ENCODE peak calls at places on chromosomes 6 and 20, in eight cellular contexts. V, K, U, H, R, I, G and F are unnamed samples. For H3K4me1, the result is how much of the 10 kb centered on the place peaks cover.

GRCh38 chr6:107114872-107115694 is at the start of gene BEND3:
- DNase-seq in H (peak), U (peak), R (peak), G (peak), V (peak), I (peak), K (peak), F (no peak)

GRCh38 chr20:45104786-45105185 is 3.9 kb upstream of the KCNS1 start:
- DNase-seq in K (no peak), I (no peak), R (peak), V (no peak), U (no peak), G (no peak), H (peak), F (no peak)

GRCh38 chr6:80338201-80338836 is 231.8 kb downstream of the BCKDHB start:
- DNase-seq in K (peak), U (peak), R (no peak), V (peak), H (peak), I (peak), G (peak), F (peak)

GRCh38 chr6:52098649-52099184 is 11.3 kb upstream of the PKHD1 start:
- DNase-seq in H (no peak), R (peak), U (no peak), I (no peak), G (no peak), V (no peak), K (no peak), F (no peak)

GRCh38 chr6:157637941-157638340 is 185.1 kb upstream of the SNX9 start:
- DNase-seq in V (no peak), H (no peak), U (no peak), I (no peak), R (no peak), G (no peak), K (no peak), F (no peak)

GRCh38 chr20:10263385-10264165 is 44.9 kb downstream of the SNAP25 start:
- DNase-seq in G (no peak), K (no peak), H (no peak), R (no peak), I (no peak), U (no peak), V (no peak), F (no peak)

GRCh38 chr20:10689385-10689784 is 15.6 kb upstream of the JAG1 start:
- DNase-seq in R (no peak), K (no peak), G (peak), I (no peak), H (no peak), V (no peak), U (no peak), F (no peak)

GRCh38 chr6:18101271-18101670 is 21.2 kb downstream of the NHLRC1 start:
- DNase-seq in H (peak), I (no peak), U (no peak), G (no peak), K (no peak), V (no peak), R (peak), F (no peak)

GRCh38 chr20:23920408-23920780 is 40.8 kb upstream of the CST5 start:
- DNase-seq in H (no peak), I (no peak), R (no peak), U (no peak), K (no peak), V (no peak), G (no peak), F (no peak)

GRCh38 chr6:154169193-154169847 is 130.3 kb downstream of the OPRM1 start:
- DNase-seq in R (no peak), G (no peak), I (no peak), H (peak), K (no peak), V (no peak), U (no peak), F (no peak)

GRCh38 chr20:38109025-38109541 is 56.0 kb downstream of the TGM2 start:
- DNase-seq in U (peak), R (peak), H (no peak), G (peak), V (peak), I (peak), K (no peak), F (no peak)
- H3K27ac ChIP-seq in U (no peak), R (peak), H (no peak), G (peak), V (peak), I (peak), K (peak), F (no peak)

DNA sequence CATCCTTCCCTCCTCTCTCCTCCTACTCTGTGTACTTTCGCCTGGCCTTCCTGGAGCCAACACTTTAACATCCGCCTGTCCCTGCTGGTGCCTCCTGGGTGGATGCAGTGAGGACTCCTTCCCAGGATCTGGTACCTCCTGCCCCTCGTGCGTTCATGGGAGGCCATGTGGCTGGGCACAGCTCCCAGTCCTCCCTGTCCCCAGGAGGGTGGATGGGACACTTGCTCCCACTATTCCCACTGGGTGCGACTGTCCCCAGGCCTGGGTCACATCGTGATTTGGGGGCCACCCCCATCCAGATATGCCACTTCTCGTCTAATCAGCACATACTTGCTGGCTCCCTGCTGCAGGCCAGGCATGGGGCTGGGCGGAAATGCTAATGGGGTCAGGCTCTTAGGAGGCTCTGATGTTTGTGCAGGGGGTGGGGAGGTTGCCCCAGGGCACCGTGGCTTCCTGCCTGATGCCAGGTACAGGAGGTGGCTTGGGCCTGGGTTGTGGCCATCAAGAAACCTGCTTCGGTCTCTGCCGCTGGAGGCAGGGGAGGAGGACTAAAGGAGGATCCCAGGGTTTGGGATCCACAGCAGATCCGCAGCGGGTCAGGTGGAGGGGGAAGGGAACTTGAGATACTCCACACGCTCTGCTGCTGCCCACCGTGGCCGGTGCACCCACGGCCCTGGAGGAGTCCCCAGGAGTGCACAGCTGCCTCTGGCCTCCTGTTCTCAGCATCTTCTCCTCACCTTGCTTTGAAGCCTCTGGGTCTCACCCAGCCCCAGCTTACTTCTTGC is 286.6 kb downstream of the CDH4 start:
- DNase-seq in G (no peak), I (no peak), H (no peak), R (no peak), K (no peak), V (no peak), U (no peak), F (no peak)
- H3K4me3 ChIP-seq in G (no peak), I (no peak), H (no peak), R (no peak), K (no peak), V (no peak), U (no peak), F (no peak)

GRCh38 chr6:680204-680603 is 12.7 kb downstream of the EXOC2 start:
- DNase-seq in V (no peak), U (no peak), K (no peak), R (no peak), H (no peak), G (no peak), I (no peak), F (no peak)
- H3K4me1 ChIP-seq in V (under half), U (under half), K (under half), R (under half), H (under half), G (under half), I (under half), F (under half)

DNA sequence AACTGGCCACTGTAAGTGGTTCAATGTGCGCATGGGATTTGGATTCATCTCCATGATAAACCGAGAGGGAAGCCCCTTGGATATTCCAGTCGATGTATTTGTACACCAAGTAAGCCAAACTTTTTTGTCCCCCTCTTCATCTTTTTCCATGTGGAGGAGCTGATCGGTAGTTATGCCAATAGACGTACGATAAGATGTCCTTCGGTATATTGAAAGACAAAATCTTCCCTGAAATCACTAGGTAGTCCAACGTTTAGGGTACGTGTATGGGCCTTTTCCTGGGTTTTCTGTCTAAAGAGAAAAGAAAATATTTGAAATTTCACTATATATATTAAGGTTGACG is 1.2 kb downstream of the LIN28B start:
- DNase-seq in K (no peak), H (no peak), U (no peak), G (no peak), I (no peak), V (no peak), R (no peak), F (no peak)
- H3K27ac ChIP-seq in K (no peak), H (no peak), U (peak), G (no peak), I (no peak), V (no peak), R (no peak), F (no peak)

DNA sequence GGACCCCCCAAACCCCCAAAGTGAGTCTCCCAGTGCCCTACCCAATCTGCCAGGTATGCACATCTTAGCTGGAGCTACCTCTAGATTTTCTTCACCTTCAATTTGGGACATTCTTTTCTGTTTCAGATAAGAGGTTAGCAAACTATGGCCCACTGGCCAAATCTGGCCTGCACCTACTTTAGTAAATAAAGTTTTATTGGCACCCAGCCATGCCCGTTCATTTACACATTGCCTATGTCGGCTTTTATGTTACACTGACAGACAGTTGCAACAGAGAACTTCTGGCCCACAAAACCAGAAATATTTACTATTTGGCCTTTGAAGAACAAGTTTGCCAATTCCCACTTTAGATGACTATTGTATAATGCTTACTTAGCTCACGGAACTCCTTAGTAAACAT is 55.9 kb upstream of the STX16 start:
- DNase-seq in K (no peak), H (no peak), V (no peak), I (no peak), R (no peak), U (no peak), G (peak), F (no peak)
- H3K4me3 ChIP-seq in K (no peak), H (no peak), V (no peak), I (no peak), R (no peak), U (no peak), G (no peak), F (no peak)

GRCh38 chr6:44250718-44251123 is 3.8 kb downstream of the HSP90AB1 start:
- DNase-seq in U (no peak), I (no peak), H (no peak), V (no peak), K (no peak), G (no peak), R (no peak), F (no peak)

GRCh38 chr6:44247338-44248302 is 719 bp downstream of the HSP90AB1 start:
- DNase-seq in I (peak), H (peak), K (peak), G (peak), U (peak), V (peak), R (peak), F (no peak)

GRCh38 chr6:44248579-44248978 is 1.7 kb downstream of the HSP90AB1 start:
- DNase-seq in V (no peak), R (no peak), U (no peak), H (no peak), I (no peak), G (no peak), K (no peak), F (no peak)

GRCh38 chr6:44250067-44250717 is 3.3 kb downstream of the HSP90AB1 start:
- DNase-seq in H (no peak), R (no peak), I (no peak), V (no peak), U (no peak), K (no peak), G (no peak), F (no peak)

DNA sequence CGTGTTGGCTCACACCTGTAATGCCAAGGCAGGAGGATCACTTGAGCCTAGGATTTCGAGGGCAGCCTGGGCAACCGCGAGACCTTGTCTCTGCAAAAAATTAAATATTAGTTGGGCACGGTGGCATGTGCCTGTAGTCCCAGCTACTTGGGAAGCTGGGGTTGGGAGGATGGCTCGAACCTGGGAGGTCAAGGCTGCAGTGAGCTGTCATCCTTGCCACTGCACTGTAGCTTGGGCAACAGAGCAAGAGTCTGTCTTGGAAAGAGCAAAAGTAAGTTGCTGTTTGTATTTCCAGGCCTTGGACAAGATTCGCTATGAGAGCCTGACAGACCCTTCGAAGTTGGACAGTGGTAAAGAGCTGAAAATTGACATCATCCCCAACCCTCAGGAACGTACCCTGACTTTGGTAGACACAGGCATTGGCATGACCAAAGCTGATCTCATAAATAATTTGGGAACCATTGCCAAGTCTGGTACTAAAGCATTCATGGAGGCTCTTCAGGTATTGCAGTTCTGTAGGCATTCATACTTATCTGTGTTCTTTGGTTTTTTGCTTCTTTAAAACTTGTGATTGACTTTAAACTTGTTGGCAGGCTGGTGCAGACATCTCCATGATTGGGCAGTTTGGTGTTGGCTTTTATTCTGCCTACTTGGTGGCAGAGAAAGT is 2.3 kb downstream of the HSP90AB1 start:
- DNase-seq in R (no peak), U (no peak), I (no peak), V (no peak), G (no peak), H (no peak), K (peak), F (no peak)
- H3K4me1 ChIP-seq in R (under half), U (under half), I (under half), V (under half), G (under half), H (under half), K (under half), F (under half)